ENCODE peak calls at places on chromosomes 4 and X, in nine cellular contexts. One of them, this sample, is unnamed.

GRCh38 chr4:70737006-70737405 is 15.2 kb downstream of the RUFY3 start:
- DNase-seq in stomach: no peak
- DNase-seq in testis: no peak
- DNase-seq in transverse colon: no peak
- DNase-seq in IMR-90: no peak
- DNase-seq in tibial nerve: no peak
- DNase-seq in A549: no peak
- DNase-seq in adrenal gland: no peak
- DNase-seq in heart left ventricle: no peak
- DNase-seq in this sample: no peak

GRCh38 chr4:25236971-25237370 is 3.1 kb downstream of the PI4K2B start:
- DNase-seq in IMR-90: no peak
- DNase-seq in heart left ventricle: no peak
- DNase-seq in transverse colon: no peak
- DNase-seq in stomach: no peak
- DNase-seq in tibial nerve: no peak
- DNase-seq in A549: no peak
- DNase-seq in adrenal gland: no peak
- DNase-seq in testis: no peak
- DNase-seq in this sample: no peak

GRCh38 chr4:48110452-48110978 is 23.5 kb downstream of the TXK start:
- DNase-seq in heart left ventricle: no peak
- DNase-seq in adrenal gland: no peak
- DNase-seq in A549: no peak
- DNase-seq in tibial nerve: no peak
- DNase-seq in testis: no peak
- DNase-seq in IMR-90: no peak
- DNase-seq in transverse colon: no peak
- DNase-seq in stomach: no peak
- DNase-seq in this sample: no peak

GRCh38 chr4:152014280-152014679 is 253.5 kb upstream of the GATB start:
- DNase-seq in testis: no peak
- DNase-seq in A549: no peak
- DNase-seq in transverse colon: peak
- DNase-seq in heart left ventricle: no peak
- DNase-seq in stomach: no peak
- DNase-seq in tibial nerve: no peak
- DNase-seq in IMR-90: no peak
- DNase-seq in adrenal gland: no peak
- DNase-seq in this sample: no peak

GRCh38 chr4:8613421-8614364 is 21.1 kb downstream of the CPZ start:
- DNase-seq in stomach: no peak
- DNase-seq in testis: no peak
- DNase-seq in transverse colon: no peak
- DNase-seq in adrenal gland: no peak
- DNase-seq in heart left ventricle: no peak
- DNase-seq in A549: no peak
- DNase-seq in tibial nerve: no peak
- DNase-seq in IMR-90: no peak
- DNase-seq in this sample: no peak

GRCh38 chrX:104669063-104669462 is 103.1 kb downstream of the IL1RAPL2 start:
- DNase-seq in transverse colon: no peak
- DNase-seq in IMR-90: no peak
- DNase-seq in A549: no peak
- DNase-seq in heart left ventricle: no peak
- DNase-seq in stomach: no peak
- DNase-seq in adrenal gland: no peak
- DNase-seq in tibial nerve: no peak
- DNase-seq in testis: no peak
- DNase-seq in this sample: no peak

GRCh38 chr4:646460-646859 is 21.1 kb downstream of the PDE6B start:
- DNase-seq in heart left ventricle: no peak
- DNase-seq in IMR-90: no peak
- DNase-seq in testis: peak
- DNase-seq in stomach: no peak
- DNase-seq in A549: no peak
- DNase-seq in adrenal gland: no peak
- DNase-seq in transverse colon: no peak
- DNase-seq in tibial nerve: no peak
- DNase-seq in this sample: no peak

GRCh38 chrX:103464071-103464773 is 55.1 kb downstream of the RAB40A start:
- DNase-seq in A549: peak
- DNase-seq in heart left ventricle: peak
- DNase-seq in adrenal gland: peak
- DNase-seq in stomach: no peak
- DNase-seq in testis: peak
- DNase-seq in IMR-90: peak
- DNase-seq in transverse colon: peak
- DNase-seq in tibial nerve: peak
- DNase-seq in this sample: peak

GRCh38 chr4:169612869-169613859 is 781 bp upstream of the NEK1 start:
- DNase-seq in adrenal gland: peak
- DNase-seq in transverse colon: peak
- DNase-seq in IMR-90: peak
- DNase-seq in stomach: peak
- DNase-seq in heart left ventricle: peak
- DNase-seq in testis: peak
- DNase-seq in A549: peak
- DNase-seq in tibial nerve: peak
- DNase-seq in this sample: peak

GRCh38 chrX:39912126-39912525 is 185.6 kb downstream of the BCOR start:
- DNase-seq in IMR-90: no peak
- DNase-seq in transverse colon: no peak
- DNase-seq in stomach: no peak
- DNase-seq in A549: no peak
- DNase-seq in heart left ventricle: no peak
- DNase-seq in adrenal gland: no peak
- DNase-seq in testis: no peak
- DNase-seq in tibial nerve: no peak
- DNase-seq in this sample: no peak

GRCh38 chr4:41744572-41745291 is 3.8 kb downstream of the PHOX2B start:
- DNase-seq in tibial nerve: no peak
- DNase-seq in heart left ventricle: no peak
- DNase-seq in A549: no peak
- DNase-seq in testis: no peak
- DNase-seq in IMR-90: no peak
- DNase-seq in stomach: no peak
- DNase-seq in transverse colon: no peak
- DNase-seq in adrenal gland: no peak
- DNase-seq in this sample: no peak

GRCh38 chr4:90842960-90843359 is 715.8 kb downstream of the CCSER1 start:
- DNase-seq in A549: no peak
- DNase-seq in heart left ventricle: no peak
- DNase-seq in testis: no peak
- DNase-seq in transverse colon: no peak
- DNase-seq in tibial nerve: no peak
- DNase-seq in adrenal gland: no peak
- DNase-seq in IMR-90: no peak
- DNase-seq in stomach: no peak
- DNase-seq in this sample: no peak

GRCh38 chr4:156962551-156962974 is 9.0 kb downstream of the PDGFC start:
- DNase-seq in IMR-90: peak
- DNase-seq in adrenal gland: no peak
- DNase-seq in stomach: peak
- DNase-seq in transverse colon: no peak
- DNase-seq in heart left ventricle: no peak
- DNase-seq in tibial nerve: no peak
- DNase-seq in testis: peak
- DNase-seq in A549: no peak
- DNase-seq in this sample: no peak

GRCh38 chrX:129360175-129360574 is 163.1 kb downstream of the SMARCA1 start:
- DNase-seq in adrenal gland: peak
- DNase-seq in IMR-90: peak
- DNase-seq in testis: peak
- DNase-seq in A549: peak
- DNase-seq in transverse colon: peak
- DNase-seq in tibial nerve: peak
- DNase-seq in heart left ventricle: peak
- DNase-seq in stomach: peak
- DNase-seq in this sample: peak

GRCh38 chr4:109043286-109043685 is 259.2 kb downstream of the COL25A1 start:
- DNase-seq in heart left ventricle: no peak
- DNase-seq in stomach: no peak
- DNase-seq in IMR-90: no peak
- DNase-seq in A549: no peak
- DNase-seq in tibial nerve: no peak
- DNase-seq in transverse colon: no peak
- DNase-seq in testis: no peak
- DNase-seq in adrenal gland: no peak
- DNase-seq in this sample: no peak

GRCh38 chr4:128676095-128676494 is 133.4 kb upstream of the JADE1 start:
- DNase-seq in transverse colon: no peak
- DNase-seq in heart left ventricle: no peak
- DNase-seq in stomach: no peak
- DNase-seq in tibial nerve: no peak
- DNase-seq in adrenal gland: no peak
- DNase-seq in A549: no peak
- DNase-seq in IMR-90: no peak
- DNase-seq in testis: no peak
- DNase-seq in this sample: no peak

GRCh38 chr4:128670434-128670999 is 139.0 kb upstream of the JADE1 start:
- DNase-seq in A549: no peak
- DNase-seq in heart left ventricle: no peak
- DNase-seq in IMR-90: no peak
- DNase-seq in tibial nerve: no peak
- DNase-seq in adrenal gland: no peak
- DNase-seq in testis: no peak
- DNase-seq in stomach: no peak
- DNase-seq in transverse colon: no peak
- DNase-seq in this sample: no peak

GRCh38 chr4:128675083-128675482 is 134.4 kb upstream of the JADE1 start:
- DNase-seq in tibial nerve: no peak
- DNase-seq in A549: no peak
- DNase-seq in testis: no peak
- DNase-seq in adrenal gland: no peak
- DNase-seq in transverse colon: no peak
- DNase-seq in stomach: no peak
- DNase-seq in IMR-90: no peak
- DNase-seq in heart left ventricle: no peak
- DNase-seq in this sample: no peak
- TF ChIP-seq POLR2A in tibial nerve: no peak
- TF ChIP-seq POLR2A in A549: no peak
- TF ChIP-seq POLR2A in testis: no peak
- TF ChIP-seq POLR2A in adrenal gland: no peak
- TF ChIP-seq POLR2A in transverse colon: no peak
- TF ChIP-seq POLR2A in stomach: no peak
- TF ChIP-seq POLR2A in IMR-90: no peak
- TF ChIP-seq POLR2A in heart left ventricle: no peak
- TF ChIP-seq POLR2A in this sample: no peak

DNA sequence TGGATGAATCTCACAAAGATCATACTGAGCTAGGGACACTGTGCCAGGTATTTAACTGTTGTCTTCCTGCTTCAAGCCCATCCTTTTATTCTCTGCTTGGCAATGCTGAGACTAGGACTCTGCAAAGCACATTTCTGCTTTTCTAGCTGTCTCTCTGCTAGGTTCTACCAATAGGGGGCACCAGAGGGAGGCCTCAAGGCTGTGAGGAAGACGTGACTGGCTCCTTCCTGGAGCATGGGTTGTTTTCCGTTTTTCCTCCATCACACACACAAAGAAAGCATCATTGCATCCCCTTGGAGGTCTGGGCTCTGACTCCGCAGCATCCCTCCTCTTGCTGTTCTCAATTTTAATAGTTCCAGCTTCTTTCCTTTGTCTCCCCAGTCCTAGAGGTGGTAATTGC is 10.9 kb upstream of the DCTD start:
- DNase-seq in heart left ventricle: no peak
- DNase-seq in A549: no peak
- DNase-seq in adrenal gland: no peak
- DNase-seq in testis: no peak
- DNase-seq in tibial nerve: no peak
- DNase-seq in stomach: no peak
- DNase-seq in IMR-90: no peak
- DNase-seq in transverse colon: no peak
- DNase-seq in this sample: no peak
- TF ChIP-seq CTCF in heart left ventricle: peak
- TF ChIP-seq CTCF in A549: no peak
- TF ChIP-seq CTCF in adrenal gland: no peak
- TF ChIP-seq CTCF in testis: no peak
- TF ChIP-seq CTCF in tibial nerve: no peak
- TF ChIP-seq CTCF in stomach: no peak
- TF ChIP-seq CTCF in IMR-90: peak
- TF ChIP-seq CTCF in transverse colon: no peak
- TF ChIP-seq CTCF in this sample: no peak

GRCh38 chr4:168410681-168411080 is 69.6 kb downstream of the DDX60L start:
- DNase-seq in IMR-90: no peak
- DNase-seq in stomach: no peak
- DNase-seq in transverse colon: no peak
- DNase-seq in adrenal gland: no peak
- DNase-seq in testis: no peak
- DNase-seq in heart left ventricle: no peak
- DNase-seq in tibial nerve: no peak
- DNase-seq in A549: no peak
- DNase-seq in this sample: no peak

GRCh38 chr4:168409089-168409801 is 71.0 kb downstream of the DDX60L start:
- DNase-seq in A549: no peak
- DNase-seq in IMR-90: peak
- DNase-seq in tibial nerve: no peak
- DNase-seq in transverse colon: no peak
- DNase-seq in testis: no peak
- DNase-seq in adrenal gland: no peak
- DNase-seq in stomach: no peak
- DNase-seq in heart left ventricle: peak
- DNase-seq in this sample: no peak

GRCh38 chr4:168411318-168412150 is 68.8 kb downstream of the DDX60L start:
- DNase-seq in tibial nerve: no peak
- DNase-seq in adrenal gland: no peak
- DNase-seq in stomach: no peak
- DNase-seq in testis: no peak
- DNase-seq in A549: no peak
- DNase-seq in heart left ventricle: peak
- DNase-seq in transverse colon: no peak
- DNase-seq in IMR-90: peak
- DNase-seq in this sample: no peak

GRCh38 chr4:168408620-168409019 is 71.7 kb downstream of the DDX60L start:
- DNase-seq in testis: peak
- DNase-seq in adrenal gland: peak
- DNase-seq in transverse colon: peak
- DNase-seq in stomach: no peak
- DNase-seq in IMR-90: peak
- DNase-seq in A549: no peak
- DNase-seq in tibial nerve: peak
- DNase-seq in heart left ventricle: peak
- DNase-seq in this sample: peak
- TF ChIP-seq POLR2A in testis: no peak
- TF ChIP-seq POLR2A in adrenal gland: no peak
- TF ChIP-seq POLR2A in transverse colon: no peak
- TF ChIP-seq POLR2A in stomach: no peak
- TF ChIP-seq POLR2A in IMR-90: peak
- TF ChIP-seq POLR2A in A549: no peak
- TF ChIP-seq POLR2A in tibial nerve: no peak
- TF ChIP-seq POLR2A in heart left ventricle: no peak
- TF ChIP-seq POLR2A in this sample: no peak

DNA sequence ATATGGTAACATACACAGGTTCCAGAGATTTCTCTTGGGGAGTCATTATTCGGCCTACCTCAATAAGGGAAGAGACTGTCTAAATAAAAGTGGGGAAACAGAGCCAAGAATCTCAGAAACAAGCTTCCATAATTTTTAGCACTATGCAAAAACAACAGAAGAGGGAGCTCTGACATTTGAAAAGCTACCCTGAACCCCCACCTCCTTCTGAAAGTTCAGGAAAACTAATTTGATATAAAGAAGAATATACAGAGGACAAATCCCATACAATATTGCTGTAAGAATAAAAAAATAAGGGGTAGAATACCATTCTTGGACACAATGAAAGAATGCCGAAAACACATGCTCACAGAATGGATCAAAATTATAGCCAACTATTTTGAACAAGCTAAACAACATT is 14.3 kb upstream of the ZNF41 start:
- DNase-seq in testis: no peak
- DNase-seq in IMR-90: peak
- DNase-seq in adrenal gland: no peak
- DNase-seq in heart left ventricle: no peak
- DNase-seq in A549: no peak
- DNase-seq in stomach: no peak
- DNase-seq in tibial nerve: no peak
- DNase-seq in transverse colon: no peak
- DNase-seq in this sample: no peak
- TF ChIP-seq CTCF in testis: peak
- TF ChIP-seq CTCF in IMR-90: peak
- TF ChIP-seq CTCF in adrenal gland: peak
- TF ChIP-seq CTCF in heart left ventricle: no peak
- TF ChIP-seq CTCF in A549: peak
- TF ChIP-seq CTCF in stomach: no peak
- TF ChIP-seq CTCF in tibial nerve: no peak
- TF ChIP-seq CTCF in transverse colon: no peak
- TF ChIP-seq CTCF in this sample: no peak